ENCODE peak calls at places on chromosome 12, in four cellular contexts. M is right cardiac atrium, X is fibroblast of the aortic adventitia, C is cardiac fibroblast. P is an unnamed sample.

GRCh38 chr12:90253674-90254181 is 545.1 kb upstream of the ATP2B1 start:
- DNase-seq in X (peak), C (peak), M (peak), P (no peak)

GRCh38 chr12:15756822-15757221 is 32.4 kb downstream of the EPS8 start:
- DNase-seq in X (peak), C (peak), M (no peak), P (no peak)

GRCh38 chr12:25130741-25131188 is 64.2 kb downstream of the DNAI7 start:
- DNase-seq in C (peak), M (no peak), X (peak), P (no peak)

GRCh38 chr12:54759751-54760150 is 94.6 kb upstream of the MUCL1 start:
- DNase-seq in X (peak), C (peak), M (no peak), P (no peak)

GRCh38 chr12:72133497-72134055 is 138.6 kb upstream of the TRHDE start:
- DNase-seq in M (no peak), X (no peak), C (no peak), P (no peak)

GRCh38 chr12:119803391-119803791 is 73.7 kb downstream of the CIT start:
- DNase-seq in C (peak), X (peak), M (peak), P (no peak)

GRCh38 chr12:51951843-51952722 is 584 bp downstream of the ACVR1B start:
- DNase-seq in X (no peak), M (peak), C (peak), P (peak)

GRCh38 chr12:52029686-52030085 is 21.6 kb upstream of the NR4A1 start:
- DNase-seq in C (peak), X (peak), M (peak), P (no peak)

GRCh38 chr12:122201381-122201780 is 2.1 kb upstream of the B3GNT4 start:
- DNase-seq in X (no peak), M (no peak), C (no peak), P (no peak)

GRCh38 chr12:117060236-117060926 is 38.8 kb downstream of the TESC start:
- DNase-seq in X (no peak), C (no peak), M (peak), P (no peak)

GRCh38 chr12:28787151-28787550 is 361.9 kb upstream of the FAR2 start:
- DNase-seq in C (no peak), M (no peak), X (no peak), P (no peak)

GRCh38 chr12:12723147-12723680 is 6.0 kb downstream of the CDKN1B start:
- DNase-seq in C (no peak), M (no peak), X (peak), P (no peak)

GRCh38 chr12:66398931-66399625 is 96.8 kb downstream of the HELB start:
- DNase-seq in X (peak), M (no peak), C (no peak), P (no peak)

GRCh38 chr12:49873361-49873934 is 30.3 kb downstream of the FAIM2 start:
- DNase-seq in M (peak), C (peak), X (peak), P (no peak)

GRCh38 chr12:51482808-51483532 is 58.3 kb downstream of the SLC4A8 start:
- DNase-seq in M (no peak), X (peak), C (no peak), P (no peak)

GRCh38 chr12:12398026-12398859 is 41.4 kb downstream of the BORCS5 start:
- DNase-seq in M (peak), X (peak), C (peak), P (peak)

GRCh38 chr12:45216983-45217485 is 1.1 kb downstream of the ANO6 start:
- DNase-seq in X (no peak), M (no peak), C (no peak), P (no peak)

GRCh38 chr12:1839956-1840550 is 19.7 kb downstream of the LRTM2 start:
- DNase-seq in M (no peak), X (no peak), C (no peak), P (no peak)

GRCh38 chr12:45732250-45732649 is 2.7 kb downstream of the ARID2 start:
- DNase-seq in M (no peak), C (peak), X (peak), P (no peak)

GRCh38 chr12:32535260-32535999 is 136.1 kb downstream of the FGD4 start:
- DNase-seq in C (peak), X (peak), M (peak), P (peak)

GRCh38 chr12:105418232-105418631 is 87.7 kb downstream of the C12orf75 start:
- DNase-seq in C (peak), M (no peak), X (peak), P (no peak)

GRCh38 chr12:76226397-76226796 is 121.8 kb downstream of the BBS10 start:
- DNase-seq in C (peak), X (peak), M (no peak), P (no peak)

GRCh38 chr12:97681612-97682504 is 219.3 kb downstream of the RMST start:
- DNase-seq in M (no peak), C (no peak), X (no peak), P (no peak)

GRCh38 chr12:94649349-94650142 is 811 bp downstream of the TMCC3 start:
- DNase-seq in C (peak), M (peak), X (peak), P (peak)